ENCODE peak calls at places on chromosome 18, in nine cellular contexts. S, V, N, T, R, L, Y, J and K are unnamed samples.
A peak's percentile ranks its signal among the peaks of the same experiment; 100 is the strongest.

GRCh38 chr18:10352671-10353070 is 101.8 kb upstream of the APCDD1 start:
- DNase-seq in S (no peak), V (no peak), N (no peak), T (no peak), R (no peak), L (no peak), Y (no peak), J (no peak), K (no peak)

GRCh38 chr18:45755936-45756335 is 32.0 kb downstream of the SLC14A1 start:
- DNase-seq in S (no peak), V (peak; percentile 27), N (no peak), T (no peak), R (peak; percentile 31), L (no peak), Y (no peak), J (peak; percentile 93), K (peak; percentile 79)

GRCh38 chr18:2146092-2146491 is 425.2 kb downstream of the METTL4 start:
- DNase-seq in S (no peak), V (no peak), N (no peak), T (no peak), R (no peak), L (no peak), Y (no peak), J (no peak), K (no peak)

GRCh38 chr18:27109403-27109802 is 75.7 kb downstream of the CHST9 start:
- DNase-seq in S (no peak), V (no peak), N (no peak), T (no peak), R (peak; percentile 49), L (no peak), Y (no peak), J (no peak), K (no peak)

GRCh38 chr18:69400976-69401474 is 337 bp downstream of the DOK6 start:
- DNase-seq in S (no peak), V (no peak), N (no peak), T (no peak), R (peak; percentile 46), L (no peak), Y (no peak), J (peak; percentile 26), K (peak; percentile 16)

GRCh38 chr18:46723856-46724415 is 32.9 kb downstream of the ST8SIA5 start:
- DNase-seq in S (no peak), V (no peak), N (no peak), T (no peak), R (no peak), L (no peak), Y (no peak), J (no peak), K (no peak)

GRCh38 chr18:8084160-8084559 is 517.0 kb downstream of the PTPRM start:
- DNase-seq in S (no peak), V (peak; percentile 1), N (no peak), T (no peak), R (peak; percentile 34), L (no peak), Y (no peak), J (peak; percentile 69), K (peak; percentile 46)

GRCh38 chr18:26574958-26575864 is 26.9 kb upstream of the KCTD1 start:
- DNase-seq in S (no peak), V (no peak), N (no peak), T (no peak), R (peak; percentile 64), L (peak; percentile 9), Y (no peak), J (peak; percentile 52), K (peak; percentile 46)

GRCh38 chr18:48228301-48228715 is 180.9 kb downstream of the ZBTB7C start:
- DNase-seq in S (no peak), V (no peak), N (no peak), T (no peak), R (peak; percentile 77), L (no peak), Y (no peak), J (peak; percentile 27), K (no peak)

GRCh38 chr18:2787225-2787624 is 59.6 kb upstream of the EMILIN2 start:
- DNase-seq in S (no peak), V (no peak), N (no peak), T (no peak), R (no peak), L (no peak), Y (no peak), J (no peak), K (no peak)

GRCh38 chr18:52670903-52671302 is 330.9 kb downstream of the DCC start:
- DNase-seq in S (no peak), V (no peak), N (no peak), T (no peak), R (no peak), L (no peak), Y (no peak), J (peak; percentile 20), K (peak; percentile 5)

GRCh38 chr18:62790836-62791772 is 75.8 kb downstream of the PHLPP1 start:
- DNase-seq in S (no peak), V (no peak), N (no peak), T (no peak), R (no peak), L (no peak), Y (no peak), J (peak; percentile 24), K (peak; percentile 75)

GRCh38 chr18:69328086-69328485 is 72.6 kb upstream of the DOK6 start:
- DNase-seq in S (no peak), V (no peak), N (no peak), T (no peak), R (no peak), L (no peak), Y (no peak), J (no peak), K (no peak)

GRCh38 chr18:55425698-55426097 is 162.3 kb downstream of the TCF4 start:
- DNase-seq in S (no peak), V (no peak), N (no peak), T (no peak), R (no peak), L (no peak), Y (no peak), J (no peak), K (no peak)

GRCh38 chr18:55334875-55335274 is 253.1 kb downstream of the TCF4 start:
- DNase-seq in S (no peak), V (peak; percentile 42), N (no peak), T (no peak), R (peak; percentile 52), L (no peak), Y (no peak), J (no peak), K (no peak)

GRCh38 chr18:31146809-31147208 is 15.8 kb downstream of the DSC1 start:
- DNase-seq in S (no peak), V (no peak), N (no peak), T (no peak), R (no peak), L (no peak), Y (no peak), J (peak; percentile 71), K (no peak)

GRCh38 chr18:3214855-3215637 is 4.7 kb downstream of the MYOM1 start:
- DNase-seq in S (no peak), V (no peak), N (no peak), T (no peak), R (peak; percentile 34), L (no peak), Y (no peak), J (no peak), K (no peak)

GRCh38 chr18:75253043-75253442 is 42.4 kb downstream of the TSHZ1 start:
- DNase-seq in S (no peak), V (no peak), N (no peak), T (no peak), R (no peak), L (no peak), Y (no peak), J (no peak), K (no peak)

GRCh38 chr18:48872234-48873145 is 78.3 kb downstream of the SMAD7 start:
- DNase-seq in S (no peak), V (no peak), N (no peak), T (no peak), R (no peak), L (no peak), Y (no peak), J (no peak), K (peak; percentile 45)

GRCh38 chr18:12393998-12394397 is 13.7 kb upstream of the PRELID3A start:
- DNase-seq in S (no peak), V (no peak), N (no peak), T (no peak), R (no peak), L (no peak), Y (no peak), J (no peak), K (no peak)

GRCh38 chr18:44356566-44357157 is 324.0 kb upstream of the SETBP1 start:
- DNase-seq in S (no peak), V (no peak), N (no peak), T (no peak), R (no peak), L (no peak), Y (no peak), J (no peak), K (no peak)

GRCh38 chr18:2536063-2536462 is 35.2 kb downstream of the METTL4 start:
- DNase-seq in S (no peak), V (no peak), N (no peak), T (no peak), R (no peak), L (no peak), Y (no peak), J (no peak), K (no peak)

GRCh38 chr18:9862686-9863085 is 23.1 kb upstream of the TXNDC2 start:
- DNase-seq in S (no peak), V (no peak), N (no peak), T (no peak), R (no peak), L (no peak), Y (no peak), J (no peak), K (no peak)

GRCh38 chr18:67001052-67001451 is 397.2 kb upstream of the CDH19 start:
- DNase-seq in S (no peak), V (no peak), N (no peak), T (no peak), R (no peak), L (no peak), Y (no peak), J (no peak), K (no peak)

GRCh38 chr18:79493801-79494211 is 98.1 kb downstream of the NFATC1 start:
- DNase-seq in S (no peak), V (no peak), N (no peak), T (no peak), R (peak; percentile 14), L (no peak), Y (no peak), J (no peak), K (no peak)

GRCh38 chr18:55513199-55513598 is 74.8 kb downstream of the TCF4 start:
- DNase-seq in S (no peak), V (no peak), N (no peak), T (no peak), R (no peak), L (no peak), Y (no peak), J (peak; percentile 48), K (no peak)

GRCh38 chr18:70195852-70196434 is 9.5 kb downstream of the RTTN start:
- DNase-seq in S (no peak), V (peak; percentile 3), N (peak; percentile 21), T (no peak), R (no peak), L (no peak), Y (no peak), J (peak; percentile 77), K (peak; percentile 70)

GRCh38 chr18:23538870-23539269 is 35.6 kb downstream of the RMC1 start:
- DNase-seq in S (no peak), V (no peak), N (no peak), T (no peak), R (no peak), L (no peak), Y (no peak), J (no peak), K (peak; percentile 52)

GRCh38 chr18:984004-984403 is 79.3 kb downstream of the ADCYAP1 start:
- DNase-seq in S (no peak), V (no peak), N (no peak), T (no peak), R (no peak), L (no peak), Y (no peak), J (peak; percentile 24), K (no peak)

GRCh38 chr18:12779043-12779442 is 76.2 kb downstream of the PSMG2 start:
- DNase-seq in S (no peak), V (no peak), N (no peak), T (no peak), R (no peak), L (no peak), Y (no peak), J (no peak), K (no peak)

GRCh38 chr18:7062844-7063243 is 54.8 kb downstream of the LAMA1 start:
- DNase-seq in S (no peak), V (no peak), N (no peak), T (no peak), R (no peak), L (no peak), Y (no peak), J (no peak), K (no peak)